ENCODE peak calls at places on chromosomes 4 and X, in four cellular contexts. One of them, this sample, is unnamed.

GRCh38 chr4:65668201-65669007 is 1.9 kb downstream of the EPHA5 start:
- DNase-seq in heart left ventricle: no peak
- DNase-seq in naive thymus-derived CD8-positive, alpha-beta T cell: no peak
- DNase-seq in HCT116: no peak
- DNase-seq in this sample: no peak

GRCh38 chrX:103607385-103608304 is at the start of gene TCEAL3:
- DNase-seq in heart left ventricle: peak; percentile 41
- DNase-seq in naive thymus-derived CD8-positive, alpha-beta T cell: peak; percentile 51
- DNase-seq in HCT116: no peak
- DNase-seq in this sample: no peak

GRCh38 chrX:132490086-132490419 is 1.2 kb upstream of the MBNL3 start:
- DNase-seq in heart left ventricle: no peak
- DNase-seq in naive thymus-derived CD8-positive, alpha-beta T cell: no peak
- DNase-seq in HCT116: no peak
- DNase-seq in this sample: no peak

GRCh38 chrX:13876652-13877051 is 59.8 kb upstream of the GPM6B start:
- DNase-seq in heart left ventricle: peak; percentile 10
- DNase-seq in naive thymus-derived CD8-positive, alpha-beta T cell: no peak
- DNase-seq in HCT116: no peak
- DNase-seq in this sample: no peak

GRCh38 chrX:3706481-3706880 is 7.0 kb downstream of the PRKX start:
- DNase-seq in heart left ventricle: no peak
- DNase-seq in naive thymus-derived CD8-positive, alpha-beta T cell: no peak
- DNase-seq in HCT116: no peak
- DNase-seq in this sample: no peak

GRCh38 chr4:120754590-120754989 is 167.9 kb downstream of the PRDM5 start:
- DNase-seq in heart left ventricle: peak; percentile 32
- DNase-seq in naive thymus-derived CD8-positive, alpha-beta T cell: no peak
- DNase-seq in HCT116: no peak
- DNase-seq in this sample: no peak

GRCh38 chr4:113026556-113026955 is 22.9 kb upstream of the ANK2 start:
- DNase-seq in heart left ventricle: no peak
- DNase-seq in naive thymus-derived CD8-positive, alpha-beta T cell: no peak
- DNase-seq in HCT116: no peak
- DNase-seq in this sample: no peak

GRCh38 chrX:41599507-41599906 is 89.3 kb upstream of the GPR34 start:
- DNase-seq in heart left ventricle: no peak
- DNase-seq in naive thymus-derived CD8-positive, alpha-beta T cell: no peak
- DNase-seq in HCT116: no peak
- DNase-seq in this sample: no peak

GRCh38 chr4:73508651-73509050 is 27.1 kb downstream of the AFM start:
- DNase-seq in heart left ventricle: no peak
- DNase-seq in naive thymus-derived CD8-positive, alpha-beta T cell: no peak
- DNase-seq in HCT116: no peak
- DNase-seq in this sample: no peak

GRCh38 chr4:2923678-2924173 is 39.5 kb downstream of the NOP14 start:
- DNase-seq in heart left ventricle: no peak
- DNase-seq in naive thymus-derived CD8-positive, alpha-beta T cell: no peak
- DNase-seq in HCT116: no peak
- DNase-seq in this sample: no peak

GRCh38 chrX:3516051-3516541 is 169.6 kb upstream of the MXRA5 start:
- DNase-seq in heart left ventricle: no peak
- DNase-seq in naive thymus-derived CD8-positive, alpha-beta T cell: no peak
- DNase-seq in HCT116: no peak
- DNase-seq in this sample: no peak

GRCh38 chrX:152821145-152821765 is 9.3 kb downstream of the CETN2 start:
- DNase-seq in heart left ventricle: no peak
- DNase-seq in naive thymus-derived CD8-positive, alpha-beta T cell: no peak
- DNase-seq in HCT116: peak; percentile 18
- DNase-seq in this sample: peak; percentile 41

GRCh38 chrX:115563633-115564182 is 2.7 kb downstream of the PLS3 start:
- DNase-seq in heart left ventricle: no peak
- DNase-seq in naive thymus-derived CD8-positive, alpha-beta T cell: no peak
- DNase-seq in HCT116: no peak
- DNase-seq in this sample: no peak

GRCh38 chr4:22465996-22466395 is 49.9 kb downstream of the ADGRA3 start:
- DNase-seq in heart left ventricle: no peak
- DNase-seq in naive thymus-derived CD8-positive, alpha-beta T cell: no peak
- DNase-seq in HCT116: no peak
- DNase-seq in this sample: no peak

GRCh38 chr4:94304365-94304971 is 38.2 kb downstream of the HPGDS start:
- DNase-seq in heart left ventricle: no peak
- DNase-seq in naive thymus-derived CD8-positive, alpha-beta T cell: no peak
- DNase-seq in HCT116: peak; percentile 27
- DNase-seq in this sample: peak; percentile 30

GRCh38 chr4:985123-985830 is 1.6 kb upstream of the IDUA start:
- DNase-seq in heart left ventricle: peak; percentile 68
- DNase-seq in naive thymus-derived CD8-positive, alpha-beta T cell: peak; percentile 59
- DNase-seq in HCT116: no peak
- DNase-seq in this sample: peak; percentile 46